ENCODE peak calls at places on chromosome 10, in six cellular contexts. E is keratinocyte, C is esophagus squamous epithelium, R is ovary, I is gastrocnemius medialis, A is Panc1. J is an unnamed sample.

GRCh38 chr10:100999742-101000601 is at the start of gene LZTS2:
- DNase-seq in E (no peak), C (no peak), R (peak; percentile 52), I (no peak), A (no peak), J (no peak)

GRCh38 chr10:3486346-3487065 is 298.5 kb downstream of the KLF6 start:
- DNase-seq in E (peak; percentile 90), C (no peak), R (no peak), I (no peak), A (no peak), J (peak; percentile 93)

GRCh38 chr10:69718951-69719350 is 82.8 kb upstream of the COL13A1 start:
- DNase-seq in E (no peak), C (no peak), R (no peak), I (no peak), A (no peak), J (no peak)

GRCh38 chr10:100433253-100434240 is 29.3 kb upstream of the WNT8B start:
- DNase-seq in E (peak; percentile 79), C (peak; percentile 30), R (peak; percentile 89), I (peak; percentile 90), A (peak; percentile 92), J (peak; percentile 69)

GRCh38 chr10:110475722-110476515 is 21.8 kb upstream of the DUSP5 start:
- DNase-seq in E (no peak), C (no peak), R (no peak), I (no peak), A (no peak), J (no peak)

GRCh38 chr10:70445718-70446485 is 4.4 kb upstream of the NODAL start:
- DNase-seq in E (no peak), C (no peak), R (no peak), I (no peak), A (no peak), J (no peak)

GRCh38 chr10:119250641-119251314 is 43.4 kb downstream of the GRK5 start:
- DNase-seq in E (no peak), C (no peak), R (no peak), I (no peak), A (peak; percentile 94), J (no peak)

GRCh38 chr10:8151086-8151485 is 96.6 kb downstream of the GATA3 start:
- DNase-seq in E (no peak), C (no peak), R (no peak), I (no peak), A (no peak), J (no peak)

GRCh38 chr10:84683980-84684740 is 355.8 kb downstream of the CCSER2 start:
- DNase-seq in E (no peak), C (no peak), R (no peak), I (no peak), A (no peak), J (no peak)

GRCh38 chr10:23478570-23478969 is 39.7 kb downstream of the OTUD1 start:
- DNase-seq in E (no peak), C (no peak), R (no peak), I (no peak), A (no peak), J (no peak)

GRCh38 chr10:70487824-70488223 is 9.3 kb downstream of the PALD1 start:
- DNase-seq in E (no peak), C (no peak), R (no peak), I (no peak), A (no peak), J (no peak)

GRCh38 chr10:14879055-14879800 is 562 bp downstream of the SUV39H2 start:
- DNase-seq in E (no peak), C (no peak), R (no peak), I (peak; percentile 22), A (no peak), J (no peak)

GRCh38 chr10:69842020-69842419 is 40.3 kb downstream of the COL13A1 start:
- DNase-seq in E (no peak), C (no peak), R (no peak), I (no peak), A (no peak), J (no peak)

GRCh38 chr10:94780844-94781243 is 18.4 kb downstream of the CYP2C19 start:
- DNase-seq in E (no peak), C (no peak), R (no peak), I (no peak), A (no peak), J (no peak)

GRCh38 chr10:94785211-94785610 is 22.7 kb downstream of the CYP2C19 start:
- DNase-seq in E (no peak), C (no peak), R (no peak), I (no peak), A (no peak), J (no peak)
- H3K4me3 ChIP-seq in E (no peak overlapping the region), C (no peak overlapping the region), R (no peak overlapping the region), I (no peak overlapping the region), A (no peak overlapping the region), J (no peak overlapping the region)

DNA sequence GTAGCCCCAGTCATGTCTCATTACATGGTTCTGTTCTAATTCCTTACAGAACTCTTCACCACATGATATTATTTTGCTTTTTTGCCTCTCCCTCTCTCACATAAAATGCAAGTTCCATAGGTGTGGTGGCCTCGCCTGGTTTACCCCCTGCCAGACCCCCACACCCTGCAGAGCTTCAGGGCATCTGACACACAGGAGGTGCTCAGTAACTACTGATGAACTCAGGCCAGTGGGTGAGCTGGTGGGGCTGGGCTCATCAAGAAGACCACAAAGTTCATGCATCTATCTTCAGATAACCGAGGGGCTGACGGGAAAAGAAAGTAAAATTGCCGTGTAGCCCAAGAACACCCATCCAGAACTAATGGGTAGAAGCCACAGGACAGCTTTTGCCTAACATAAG is 253.1 kb downstream of the GRID1 start:
- DNase-seq in E (no peak), C (no peak), R (no peak), I (no peak), A (no peak), J (no peak)
- H3K36me3 ChIP-seq in E (no peaks in the 10 kb centered on the region), C (no peaks in the 10 kb centered on the region), R (no peaks in the 10 kb centered on the region), I (no peaks in the 10 kb centered on the region), A (no peaks in the 10 kb centered on the region), J (no peaks in the 10 kb centered on the region)

GRCh38 chr10:48551796-48552591 is 52.9 kb downstream of the ARHGAP22 start:
- DNase-seq in E (no peak), C (no peak), R (no peak), I (no peak), A (peak; percentile 22), J (no peak)
- TF ChIP-seq CTCF in E (peak; percentile 75), C (peak; percentile 47), R (peak; percentile 78), I (peak; percentile 55), A (peak; percentile 86), J (peak; percentile 56)

GRCh38 chr10:31146496-31147219 is 115.0 kb upstream of the ZNF438 start:
- DNase-seq in E (peak; percentile 28), C (no peak), R (peak; percentile 56), I (no peak), A (no peak), J (peak; percentile 83)
- H3K4me3 ChIP-seq in E (no peak overlapping the region), C (no peak overlapping the region), R (no peak overlapping the region), I (no peak overlapping the region), A (no peak overlapping the region), J (no peak overlapping the region)

GRCh38 chr10:18545626-18546025 is 105.8 kb downstream of the NSUN6 start:
- DNase-seq in E (no peak), C (no peak), R (no peak), I (no peak), A (no peak), J (no peak)

GRCh38 chr10:18554479-18554878 is 96.9 kb downstream of the NSUN6 start:
- DNase-seq in E (no peak), C (no peak), R (no peak), I (no peak), A (no peak), J (no peak)

GRCh38 chr10:18556522-18557147 is 94.8 kb downstream of the NSUN6 start:
- DNase-seq in E (no peak), C (no peak), R (no peak), I (no peak), A (no peak), J (no peak)

GRCh38 chr10:18549105-18549504 is 102.3 kb downstream of the NSUN6 start:
- DNase-seq in E (no peak), C (no peak), R (no peak), I (no peak), A (no peak), J (no peak)

GRCh38 chr10:18551473-18551872 is 99.9 kb downstream of the NSUN6 start:
- DNase-seq in E (no peak), C (no peak), R (no peak), I (no peak), A (no peak), J (no peak)
- H3K36me3 ChIP-seq in E (no peaks in the 10 kb centered on the region), C (peaks cover 76% of the 10 kb centered on the region), R (no peaks in the 10 kb centered on the region), I (no peaks in the 10 kb centered on the region), A (no peaks in the 10 kb centered on the region), J (no peaks in the 10 kb centered on the region)

DNA sequence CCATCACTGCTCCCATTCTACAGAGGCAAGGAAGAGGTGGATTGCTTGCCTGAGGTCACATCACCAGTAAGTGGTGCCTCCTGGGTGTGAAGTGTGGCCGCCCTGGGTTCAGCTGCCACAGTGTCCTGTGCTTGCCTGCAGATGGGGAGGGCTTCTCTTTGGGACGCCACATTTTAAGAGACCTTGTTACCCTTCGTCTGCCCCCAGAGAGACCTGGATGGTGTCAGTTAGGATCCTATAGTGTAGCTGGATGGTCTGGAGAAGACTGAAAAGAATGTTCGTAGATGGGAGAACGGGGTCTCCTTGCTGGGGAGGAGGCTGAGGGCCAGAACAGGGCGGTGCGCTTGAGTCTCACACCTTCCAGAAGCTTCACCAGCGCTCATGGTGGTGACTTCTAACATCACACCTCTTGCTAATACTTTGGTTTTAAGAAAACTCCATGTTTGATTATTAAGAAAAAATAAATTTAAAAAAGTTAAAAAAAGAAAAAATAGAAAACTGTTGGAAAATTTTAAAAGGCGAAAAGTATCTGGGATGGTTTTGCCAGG is 2.3 kb downstream of the DOCK1 start:
- DNase-seq in E (no peak), C (no peak), R (no peak), I (no peak), A (no peak), J (no peak)
- TF ChIP-seq CTCF in E (no peak), C (no peak), R (no peak), I (no peak), A (no peak), J (no peak)

GRCh38 chr10:61662794-61663259 is at the start of gene CABCOCO1:
- DNase-seq in E (no peak), C (no peak), R (peak; percentile 36), I (peak; percentile 13), A (no peak), J (no peak)
- H3K4me3 ChIP-seq in E (peak within 1 kb of the TSS; percentile 57), C (peak within 1 kb of the TSS; percentile 68), R (peak within 1 kb of the TSS; percentile 53), I (peak within 1 kb of the TSS; percentile 67), A (peak within 1 kb of the TSS; percentile 78), J (peak within 1 kb of the TSS; percentile 78)

GRCh38 chr10:6586501-6586900 is 6.4 kb upstream of the PRKCQ start:
- DNase-seq in E (no peak), C (no peak), R (no peak), I (no peak), A (no peak), J (no peak)
- H3K36me3 ChIP-seq in E (no peaks in the 10 kb centered on the region), C (no peaks in the 10 kb centered on the region), R (no peaks in the 10 kb centered on the region), I (no peaks in the 10 kb centered on the region), A (no peaks in the 10 kb centered on the region), J (no peaks in the 10 kb centered on the region)

GRCh38 chr10:92592761-92593552 is at the start of gene KIF11:
- DNase-seq in E (peak; percentile 67), C (peak; percentile 91), R (peak; percentile 97), I (peak; percentile 94), A (peak; percentile 93), J (peak; percentile 80)
- TF ChIP-seq CTCF in E (no peak), C (no peak), R (no peak), I (no peak), A (no peak), J (no peak)